ENCODE peak calls at places on chromosomes 4 and X, in ten cellular contexts. One of them, this sample, is unnamed.

GRCh38 chr4:20528508-20528907 is 171.8 kb upstream of the PACRGL start:
- DNase-seq in GM12864: no peak
- DNase-seq in RKO: peak
- DNase-seq in GM04503: peak
- DNase-seq in islet precursor cell: no peak
- DNase-seq in T-helper 1 cell: no peak
- DNase-seq in A549: no peak
- DNase-seq in Kasumi-1: no peak
- DNase-seq in effector CD4-positive, alpha-beta T cell: no peak
- DNase-seq in retinal pigment epithelial cell: no peak
- DNase-seq in this sample: no peak

GRCh38 chrX:9650091-9650490 is 115.6 kb downstream of the GPR143 start:
- DNase-seq in GM12864: no peak
- DNase-seq in GM04503: no peak
- DNase-seq in retinal pigment epithelial cell: no peak
- DNase-seq in A549: no peak
- DNase-seq in islet precursor cell: no peak
- DNase-seq in T-helper 1 cell: no peak
- DNase-seq in effector CD4-positive, alpha-beta T cell: no peak
- DNase-seq in RKO: no peak
- DNase-seq in Kasumi-1: no peak
- DNase-seq in this sample: no peak

GRCh38 chrX:118216488-118216887 is 99.9 kb upstream of the KLHL13 start:
- DNase-seq in GM04503: no peak
- DNase-seq in A549: no peak
- DNase-seq in GM12864: no peak
- DNase-seq in retinal pigment epithelial cell: no peak
- DNase-seq in islet precursor cell: no peak
- DNase-seq in RKO: no peak
- DNase-seq in T-helper 1 cell: no peak
- DNase-seq in Kasumi-1: no peak
- DNase-seq in effector CD4-positive, alpha-beta T cell: no peak
- DNase-seq in this sample: no peak

GRCh38 chr4:48780867-48781219 is 764 bp upstream of the FRYL start:
- DNase-seq in islet precursor cell: no peak
- DNase-seq in A549: no peak
- DNase-seq in effector CD4-positive, alpha-beta T cell: peak
- DNase-seq in T-helper 1 cell: peak
- DNase-seq in retinal pigment epithelial cell: no peak
- DNase-seq in Kasumi-1: peak
- DNase-seq in GM12864: no peak
- DNase-seq in GM04503: no peak
- DNase-seq in RKO: peak
- DNase-seq in this sample: no peak

GRCh38 chr4:155974957-155975356 is 21.3 kb upstream of the CTSO start:
- DNase-seq in GM12864: no peak
- DNase-seq in A549: no peak
- DNase-seq in Kasumi-1: no peak
- DNase-seq in GM04503: no peak
- DNase-seq in RKO: no peak
- DNase-seq in effector CD4-positive, alpha-beta T cell: no peak
- DNase-seq in retinal pigment epithelial cell: no peak
- DNase-seq in T-helper 1 cell: no peak
- DNase-seq in islet precursor cell: no peak
- DNase-seq in this sample: no peak

GRCh38 chr4:53781614-53782467 is 190.6 kb upstream of the LNX1 start:
- DNase-seq in A549: peak
- DNase-seq in effector CD4-positive, alpha-beta T cell: no peak
- DNase-seq in islet precursor cell: no peak
- DNase-seq in Kasumi-1: no peak
- DNase-seq in T-helper 1 cell: no peak
- DNase-seq in retinal pigment epithelial cell: no peak
- DNase-seq in RKO: no peak
- DNase-seq in GM12864: no peak
- DNase-seq in GM04503: no peak
- DNase-seq in this sample: no peak

GRCh38 chr4:88963817-88964216 is 93.2 kb downstream of the FAM13A start:
- DNase-seq in effector CD4-positive, alpha-beta T cell: no peak
- DNase-seq in GM04503: no peak
- DNase-seq in T-helper 1 cell: no peak
- DNase-seq in islet precursor cell: no peak
- DNase-seq in A549: peak
- DNase-seq in retinal pigment epithelial cell: no peak
- DNase-seq in RKO: no peak
- DNase-seq in GM12864: no peak
- DNase-seq in Kasumi-1: no peak
- DNase-seq in this sample: no peak

GRCh38 chrX:80335062-80335830 is 85.0 kb upstream of the TENT5D start:
- DNase-seq in A549: peak
- DNase-seq in effector CD4-positive, alpha-beta T cell: no peak
- DNase-seq in Kasumi-1: no peak
- DNase-seq in retinal pigment epithelial cell: no peak
- DNase-seq in RKO: no peak
- DNase-seq in T-helper 1 cell: no peak
- DNase-seq in GM04503: no peak
- DNase-seq in GM12864: no peak
- DNase-seq in islet precursor cell: peak
- DNase-seq in this sample: no peak

GRCh38 chr4:152224223-152224622 is 311.7 kb downstream of the FBXW7 start:
- DNase-seq in GM04503: no peak
- DNase-seq in islet precursor cell: no peak
- DNase-seq in retinal pigment epithelial cell: no peak
- DNase-seq in A549: no peak
- DNase-seq in Kasumi-1: no peak
- DNase-seq in RKO: no peak
- DNase-seq in T-helper 1 cell: no peak
- DNase-seq in effector CD4-positive, alpha-beta T cell: no peak
- DNase-seq in GM12864: no peak
- DNase-seq in this sample: no peak

GRCh38 chr4:38482696-38483095 is 181.3 kb upstream of the KLF3 start:
- DNase-seq in islet precursor cell: no peak
- DNase-seq in retinal pigment epithelial cell: no peak
- DNase-seq in A549: no peak
- DNase-seq in effector CD4-positive, alpha-beta T cell: no peak
- DNase-seq in GM12864: no peak
- DNase-seq in T-helper 1 cell: no peak
- DNase-seq in GM04503: no peak
- DNase-seq in Kasumi-1: no peak
- DNase-seq in RKO: no peak
- DNase-seq in this sample: no peak

This sample was measured in BJ.